ENCODE peak calls at places on chromosomes 11 and 22, in seven cellular contexts. J, Q, F, R, A, T and C are unnamed samples.

GRCh38 chr11:2301631-2302272 is at the start of the genes C11orf21 and TSPAN32:
- DNase-seq in R (peak), F (no peak), Q (no peak), A (peak), T (no peak), J (no peak), C (no peak)

GRCh38 chr11:73916435-73916834 is 34.4 kb upstream of the DNAJB13 start:
- DNase-seq in F (no peak), Q (no peak), T (no peak), A (peak), J (peak), R (no peak), C (peak)

GRCh38 chr22:50084570-50084969 is 656 bp downstream of the MLC1 start:
- DNase-seq in R (no peak), J (no peak), T (no peak), A (no peak), F (no peak), Q (no peak), C (no peak)

GRCh38 chr22:32803020-32803758 is 1.7 kb downstream of the TIMP3 start:
- DNase-seq in A (peak), T (no peak), F (no peak), R (no peak), Q (no peak), J (peak), C (no peak)

GRCh38 chr11:130171534-130171933 is 12.0 kb downstream of the ST14 start:
- DNase-seq in Q (no peak), J (no peak), R (no peak), T (no peak), A (no peak), F (no peak), C (no peak)

GRCh38 chr11:87326594-87326993 is 288.9 kb downstream of the TMEM135 start:
- DNase-seq in R (no peak), J (no peak), T (no peak), Q (no peak), F (no peak), A (no peak), C (no peak)

GRCh38 chr22:41127447-41127846 is 35.1 kb downstream of the EP300 start:
- DNase-seq in R (no peak), F (no peak), A (no peak), J (no peak), T (no peak), Q (no peak), C (no peak)

GRCh38 chr11:15654397-15654915 is 539.7 kb downstream of the INSC start:
- DNase-seq in Q (no peak), F (no peak), R (no peak), A (no peak), J (peak), T (no peak), C (no peak)

GRCh38 chr22:19196841-19197612 is 18.5 kb upstream of the SLC25A1 start:
- DNase-seq in A (no peak), J (no peak), Q (peak), T (no peak), R (no peak), F (no peak), C (no peak)

GRCh38 chr11:14320020-14320419 is 39.0 kb downstream of the RRAS2 start:
- DNase-seq in A (peak), Q (no peak), R (no peak), T (no peak), J (no peak), F (no peak), C (no peak)

GRCh38 chr22:19709063-19709769 is 5.1 kb upstream of the SEPTIN5 start:
- DNase-seq in F (peak), J (no peak), R (no peak), Q (no peak), T (no peak), A (no peak), C (no peak)

GRCh38 chr11:130161441-130161840 is 1.9 kb downstream of the ST14 start:
- DNase-seq in F (no peak), A (no peak), R (no peak), T (no peak), Q (no peak), J (no peak), C (no peak)

GRCh38 chr11:14529933-14530332 is 9.7 kb upstream of the PSMA1 start:
- DNase-seq in F (no peak), T (no peak), R (no peak), A (no peak), Q (no peak), J (peak), C (no peak)

GRCh38 chr11:61800331-61801281 is 7.9 kb downstream of the FEN1 start:
- DNase-seq in F (no peak), A (no peak), T (no peak), J (no peak), Q (no peak), R (no peak), C (no peak)

GRCh38 chr11:122808494-122808893 is 29.8 kb upstream of the CRTAM start:
- DNase-seq in J (peak), T (no peak), F (no peak), R (no peak), Q (no peak), A (peak), C (peak)

GRCh38 chr11:2376751-2377451 is at the start of gene CD81:
- DNase-seq in Q (no peak), F (peak), A (no peak), T (no peak), R (peak), J (peak), C (no peak)

GRCh38 chr11:120759046-120759445 is 247.5 kb downstream of the GRIK4 start:
- DNase-seq in A (peak), R (no peak), F (no peak), Q (no peak), J (no peak), T (no peak), C (no peak)

GRCh38 chr11:31702966-31703365 is 108.2 kb downstream of the PAX6 start:
- DNase-seq in R (no peak), F (no peak), A (peak), T (no peak), Q (no peak), J (peak), C (no peak)

GRCh38 chr22:44683881-44684280 is 18.1 kb upstream of the PRR5 start:
- DNase-seq in A (no peak), R (no peak), J (no peak), F (no peak), T (no peak), Q (no peak), C (no peak)

GRCh38 chr22:49948958-49949913 is 11.3 kb upstream of the PIM3 start:
- DNase-seq in J (no peak), R (no peak), F (no peak), T (no peak), Q (peak), A (no peak), C (no peak)

GRCh38 chr11:76791861-76792260 is 8.7 kb downstream of the TSKU start:
- DNase-seq in A (peak), R (no peak), Q (no peak), J (peak), F (no peak), T (no peak), C (no peak)

GRCh38 chr11:62484352-62484751 is 62.3 kb downstream of the AHNAK start:
- DNase-seq in T (no peak), Q (no peak), A (no peak), R (no peak), J (no peak), F (no peak), C (no peak)

GRCh38 chr11:57640068-57640800 is 9.5 kb downstream of the YPEL4 start:
- DNase-seq in J (no peak), Q (no peak), A (no peak), R (no peak), T (no peak), F (no peak), C (no peak)

GRCh38 chr11:120651836-120652235 is 140.3 kb downstream of the GRIK4 start:
- DNase-seq in Q (peak), R (no peak), F (no peak), T (no peak), A (no peak), J (no peak), C (no peak)

GRCh38 chr11:29282088-29282487 is 734.7 kb downstream of the KCNA4 start:
- DNase-seq in Q (no peak), T (peak), J (peak), A (peak), R (no peak), F (no peak), C (peak)

GRCh38 chr11:2991477-2992233 is 474 bp downstream of the NAP1L4 start:
- DNase-seq in A (peak), R (no peak), F (no peak), Q (no peak), J (peak), T (no peak), C (no peak)

GRCh38 chr11:125341676-125342075 is 154.4 kb downstream of the FEZ1 start:
- DNase-seq in R (no peak), F (no peak), A (no peak), T (no peak), J (no peak), Q (peak), C (no peak)

GRCh38 chr11:70072471-70073187 is 5.5 kb upstream of the ANO1 start:
- DNase-seq in F (no peak), A (no peak), Q (peak), R (no peak), J (no peak), T (no peak), C (no peak)

GRCh38 chr11:62621567-62622470 is at the start of gene B3GAT3:
- DNase-seq in Q (peak), T (peak), F (peak), J (peak), A (peak), R (peak), C (peak)

GRCh38 chr11:128174465-128175101 is 412.8 kb downstream of the ETS1 start:
- DNase-seq in J (no peak), A (peak), T (peak), F (no peak), Q (no peak), R (no peak), C (no peak)

GRCh38 chr11:123221074-123221473 is 26.0 kb upstream of the CLMP start:
- DNase-seq in A (no peak), T (no peak), F (no peak), R (no peak), J (no peak), Q (no peak), C (no peak)

GRCh38 chr11:109527496-109527895 is 105.5 kb downstream of the C11orf87 start:
- DNase-seq in R (no peak), A (no peak), Q (no peak), T (no peak), J (no peak), F (no peak), C (no peak)

GRCh38 chr11:128367573-128367972 is 219.8 kb downstream of the ETS1 start:
- DNase-seq in A (no peak), T (no peak), J (no peak), R (no peak), F (no peak), Q (no peak), C (no peak)

GRCh38 chr11:123110397-123110796 is 48.5 kb upstream of the HSPA8 start:
- DNase-seq in J (no peak), Q (no peak), F (no peak), R (no peak), T (no peak), A (no peak), C (no peak)

GRCh38 chr11:126282361-126282741 is 542 bp upstream of the TIRAP start:
- DNase-seq in F (peak), A (peak), Q (no peak), J (peak), T (no peak), R (peak), C (no peak)

GRCh38 chr22:48824673-48825651 is 1002.7 kb downstream of the BRD1 start:
- DNase-seq in F (no peak), J (no peak), T (no peak), R (no peak), Q (no peak), A (no peak), C (no peak)

GRCh38 chr22:31210830-31211503 is 1.1 kb upstream of the LIMK2 start:
- DNase-seq in J (no peak), T (no peak), A (no peak), Q (no peak), R (peak), F (no peak), C (no peak)

GRCh38 chr11:109914809-109915653 is 178.2 kb upstream of the ZC3H12C start:
- DNase-seq in Q (no peak), A (peak), T (no peak), F (no peak), J (peak), R (no peak), C (no peak)

GRCh38 chr11:848380-848931 is 5.8 kb downstream of the TSPAN4 start:
- DNase-seq in T (no peak), F (peak), A (no peak), J (peak), R (no peak), Q (no peak), C (no peak)

GRCh38 chr11:852762-853161 is 10.1 kb downstream of the TSPAN4 start:
- DNase-seq in T (no peak), F (no peak), A (no peak), R (no peak), J (no peak), Q (no peak), C (no peak)

GRCh38 chr11:848988-849824 is 6.6 kb downstream of the TSPAN4 start:
- DNase-seq in T (no peak), Q (peak), F (peak), A (no peak), R (no peak), J (no peak), C (no peak)

GRCh38 chr11:849951-850776 is 7.5 kb downstream of the TSPAN4 start:
- DNase-seq in J (no peak), F (no peak), A (no peak), R (no peak), Q (no peak), T (no peak), C (no peak)

GRCh38 chr11:850777-851762 is 8.4 kb downstream of the TSPAN4 start:
- DNase-seq in A (no peak), Q (no peak), T (no peak), R (no peak), J (no peak), F (no peak), C (no peak)
- TF ChIP-seq CTCF in A (peak), Q (peak), T (peak), R (no peak), J (no peak), F (peak), C (no peak)

GRCh38 chr22:35150163-35151107 is 84.5 kb downstream of the ISX start:
- DNase-seq in Q (peak), J (peak), T (no peak), R (peak), A (peak), F (peak), C (peak)
- TF ChIP-seq CTCF in Q (peak), J (peak), T (peak), R (no peak), A (peak), F (peak), C (peak)

GRCh38 chr11:36153581-36153980 is 135.6 kb downstream of the COMMD9 start:
- DNase-seq in T (no peak), R (no peak), Q (no peak), J (no peak), F (no peak), A (no peak), C (no peak)
- TF ChIP-seq CTCF in T (peak), R (no peak), Q (no peak), J (no peak), F (no peak), A (no peak), C (no peak)

DNA sequence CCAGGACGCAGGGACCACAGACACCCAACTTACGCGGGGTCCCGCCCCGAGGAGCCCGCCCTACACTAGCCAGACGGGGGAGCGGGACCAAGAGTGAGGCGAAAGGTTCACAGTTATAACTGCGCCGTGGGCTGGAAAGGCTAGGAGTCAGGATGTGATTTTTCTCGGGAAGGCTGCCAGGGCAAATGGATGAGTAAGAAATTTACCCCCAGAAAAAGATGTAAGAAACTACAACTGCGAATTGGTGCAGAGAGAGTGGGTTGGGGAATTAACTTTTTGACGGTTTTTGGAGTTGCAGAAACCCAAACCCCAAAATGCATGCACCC is 1.3 kb downstream of the TSPAN18 start:
- DNase-seq in F (no peak), Q (no peak), T (no peak), R (no peak), J (no peak), A (no peak), C (no peak)
- TF ChIP-seq CTCF in F (no peak), Q (no peak), T (no peak), R (no peak), J (no peak), A (no peak), C (no peak)

DNA sequence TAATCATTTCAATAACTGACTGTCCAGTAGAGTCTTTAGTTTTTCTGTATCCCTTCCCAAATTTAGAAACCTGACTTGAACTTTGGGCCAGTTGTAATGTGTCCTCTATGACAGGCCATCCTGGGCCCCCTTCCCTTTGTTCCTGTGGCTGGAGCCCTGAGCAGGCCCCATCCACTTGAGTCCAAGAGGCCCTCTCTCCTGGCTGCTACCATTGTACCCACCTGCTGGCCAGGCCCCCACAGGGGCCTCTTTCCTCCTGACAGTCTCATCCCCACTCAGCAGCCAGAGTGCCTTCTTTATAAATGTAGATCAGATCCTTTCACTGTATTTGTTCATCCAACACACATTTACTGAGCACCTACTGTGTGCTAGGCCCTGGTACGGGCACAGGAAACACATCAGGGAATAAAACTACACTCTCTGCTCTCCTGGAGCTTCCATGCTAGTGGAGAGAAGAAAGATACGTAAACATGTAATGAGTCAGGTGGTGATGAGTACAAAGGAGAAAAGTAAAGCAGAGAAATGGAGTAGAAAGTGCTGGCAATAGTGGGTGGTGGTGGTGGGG is 2.7 kb upstream of the LRP5 start:
- DNase-seq in J (no peak), R (no peak), F (no peak), Q (peak), T (no peak), A (no peak), C (no peak)
- TF ChIP-seq CTCF in J (no peak), R (no peak), F (no peak), Q (no peak), T (no peak), A (no peak), C (no peak)

GRCh38 chr11:115652501-115652900 is 148.3 kb upstream of the CADM1 start:
- DNase-seq in R (no peak), Q (no peak), A (no peak), T (no peak), F (no peak), J (no peak), C (no peak)
- TF ChIP-seq CTCF in R (no peak), Q (no peak), A (no peak), T (no peak), F (no peak), J (no peak), C (no peak)

GRCh38 chr22:39214383-39215069 is 30.3 kb downstream of the PDGFB start:
- DNase-seq in R (no peak), Q (peak), F (no peak), J (peak), A (peak), T (no peak), C (no peak)

GRCh38 chr22:39215430-39216142 is 29.2 kb downstream of the PDGFB start:
- DNase-seq in A (no peak), F (no peak), T (no peak), Q (peak), J (no peak), R (no peak), C (no peak)

GRCh38 chr22:39215070-39215396 is 29.7 kb downstream of the PDGFB start:
- DNase-seq in J (no peak), Q (no peak), A (no peak), T (no peak), R (no peak), F (no peak), C (no peak)

GRCh38 chr22:39214006-39214382 is 30.8 kb downstream of the PDGFB start:
- DNase-seq in A (no peak), J (no peak), R (no peak), T (no peak), F (no peak), Q (peak), C (no peak)

DNA sequence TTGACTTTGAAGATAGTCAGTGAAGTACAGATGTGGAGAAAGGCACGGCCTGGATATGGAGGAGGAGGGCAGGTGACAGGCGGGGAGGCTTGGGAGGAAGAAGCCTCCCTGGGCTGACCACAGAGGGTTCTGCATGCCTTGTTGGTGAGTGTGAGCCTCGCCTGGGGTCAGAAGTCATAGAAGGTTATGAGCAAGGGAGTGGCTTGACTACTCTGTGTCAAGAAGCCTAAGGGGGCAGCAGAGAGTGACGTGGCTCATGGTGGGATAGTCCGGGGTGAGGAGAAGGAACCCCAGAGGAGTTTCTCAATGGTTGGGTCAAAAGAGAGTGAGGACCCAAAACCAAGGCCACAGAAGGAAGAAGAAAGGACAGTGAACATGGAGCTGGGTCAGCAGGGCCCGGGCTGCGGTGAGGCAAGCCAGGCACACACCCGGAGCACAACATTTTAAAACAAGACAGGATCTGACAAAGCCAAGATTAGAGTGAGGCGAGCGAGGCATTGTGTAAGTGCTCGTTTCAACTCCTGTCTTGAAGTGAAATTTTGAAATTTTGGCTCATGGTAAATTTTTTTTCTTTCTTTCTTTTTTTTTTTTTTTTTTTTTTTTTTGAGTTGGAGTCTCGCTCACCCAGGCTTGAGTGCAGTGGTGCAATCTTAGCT is 31.9 kb downstream of the PDGFB start:
- DNase-seq in T (no peak), J (peak), Q (peak), F (no peak), A (no peak), R (no peak), C (no peak)
- TF ChIP-seq CTCF in T (no peak), J (no peak), Q (no peak), F (peak), A (no peak), R (no peak), C (peak)

GRCh38 chr22:35517207-35517606 is 23.4 kb upstream of the RASD2 start:
- DNase-seq in J (no peak), T (no peak), Q (no peak), F (no peak), R (no peak), A (no peak), C (no peak)
- TF ChIP-seq CTCF in J (no peak), T (no peak), Q (no peak), F (peak), R (no peak), A (no peak), C (peak)